ENCODE peak calls at places on chromosomes 4 and X, in seven cellular contexts. J is upper lobe of left lung, L is K562, X is H1, D is GM12878, V is esophagus muscularis mucosa, E is suprapubic skin. Y is an unnamed sample.

GRCh38 chr4:110306363-110306762 is 107.9 kb upstream of the ELOVL6 start:
- DNase-seq in J (no peak), L (no peak), X (no peak), D (no peak), V (peak), E (no peak), Y (no peak)

GRCh38 chr4:156528216-156528615 is 443.4 kb downstream of the PDGFC start:
- DNase-seq in J (no peak), L (no peak), X (no peak), D (no peak), V (no peak), E (no peak), Y (no peak)

GRCh38 chrX:129700536-129700935 is 38.2 kb upstream of the XPNPEP2 start:
- DNase-seq in J (no peak), L (no peak), X (no peak), D (no peak), V (no peak), E (no peak), Y (no peak)

GRCh38 chr4:172809319-172809718 is 359.3 kb upstream of the GALNT7 start:
- DNase-seq in J (no peak), L (no peak), X (peak), D (no peak), V (no peak), E (no peak), Y (no peak)

GRCh38 chr4:187603093-187603395 is 392.5 kb upstream of the ZFP42 start:
- DNase-seq in J (no peak), L (no peak), X (no peak), D (no peak), V (no peak), E (no peak), Y (no peak)

GRCh38 chrX:143472334-143472938 is 44.8 kb downstream of the SPANXN3 start:
- DNase-seq in J (no peak), L (no peak), X (no peak), D (no peak), V (no peak), E (no peak), Y (no peak)

GRCh38 chr4:7595883-7596535 is 161.3 kb upstream of the PSAPL1 start:
- DNase-seq in J (no peak), L (no peak), X (no peak), D (no peak), V (no peak), E (no peak), Y (no peak)

GRCh38 chr4:183142566-183143545 is 43.8 kb downstream of the WWC2 start:
- DNase-seq in J (no peak), L (no peak), X (no peak), D (no peak), V (no peak), E (no peak), Y (peak)

GRCh38 chr4:158211288-158211687 is 1.0 kb downstream of the TMEM144 start:
- DNase-seq in J (no peak), L (peak), X (no peak), D (no peak), V (no peak), E (no peak), Y (no peak)

GRCh38 chr4:119209077-119209476 is 3.4 kb upstream of the USP53 start:
- DNase-seq in J (no peak), L (peak), X (no peak), D (no peak), V (no peak), E (no peak), Y (no peak)

GRCh38 chr4:153582954-153583456 is 101.1 kb upstream of the TLR2 start:
- DNase-seq in J (no peak), L (no peak), X (no peak), D (no peak), V (no peak), E (no peak), Y (no peak)

GRCh38 chrX:139851730-139852129 is 81.1 kb downstream of the ATP11C start:
- DNase-seq in J (no peak), L (no peak), X (no peak), D (no peak), V (no peak), E (no peak), Y (no peak)

GRCh38 chr4:4663028-4663427 is 121.2 kb upstream of the STX18 start:
- DNase-seq in J (no peak), L (no peak), X (no peak), D (no peak), V (no peak), E (no peak), Y (no peak)

GRCh38 chr4:53205970-53206369 is 159.9 kb downstream of the SCFD2 start:
- DNase-seq in J (no peak), L (no peak), X (no peak), D (no peak), V (no peak), E (no peak), Y (no peak)

GRCh38 chr4:8907596-8908205 is 36.1 kb upstream of the HMX1 start:
- DNase-seq in J (peak), L (no peak), X (peak), D (no peak), V (no peak), E (peak), Y (peak)

GRCh38 chr4:25814323-25814722 is 48.5 kb downstream of the SEL1L3 start:
- DNase-seq in J (no peak), L (no peak), X (no peak), D (no peak), V (no peak), E (no peak), Y (no peak)

GRCh38 chr4:13705521-13706035 is 78.1 kb upstream of the BOD1L1 start:
- DNase-seq in J (no peak), L (no peak), X (no peak), D (no peak), V (no peak), E (no peak), Y (no peak)

GRCh38 chr4:8289956-8290700 is 20.6 kb downstream of the HTRA3 start:
- DNase-seq in J (no peak), L (no peak), X (no peak), D (no peak), V (no peak), E (peak), Y (peak)

GRCh38 chr4:168221298-168221697 is 97.3 kb downstream of the DDX60 start:
- DNase-seq in J (no peak), L (no peak), X (no peak), D (no peak), V (no peak), E (no peak), Y (no peak)

GRCh38 chr4:148065069-148065468 is 333.2 kb downstream of the ARHGAP10 start:
- DNase-seq in J (no peak), L (no peak), X (no peak), D (no peak), V (no peak), E (no peak), Y (no peak)

GRCh38 chrX:13483773-13484172 is 85.6 kb upstream of the EGFL6 start:
- DNase-seq in J (no peak), L (no peak), X (no peak), D (no peak), V (no peak), E (no peak), Y (no peak)

GRCh38 chrX:13479452-13479813 is 90.0 kb upstream of the EGFL6 start:
- DNase-seq in J (no peak), L (no peak), X (no peak), D (no peak), V (no peak), E (no peak), Y (no peak)

GRCh38 chrX:13485167-13485566 is 84.2 kb upstream of the EGFL6 start:
- DNase-seq in J (no peak), L (no peak), X (no peak), D (no peak), V (no peak), E (no peak), Y (no peak)

GRCh38 chrX:13478740-13479451 is 90.5 kb upstream of the EGFL6 start:
- DNase-seq in J (no peak), L (no peak), X (no peak), D (no peak), V (no peak), E (no peak), Y (no peak)

DNA sequence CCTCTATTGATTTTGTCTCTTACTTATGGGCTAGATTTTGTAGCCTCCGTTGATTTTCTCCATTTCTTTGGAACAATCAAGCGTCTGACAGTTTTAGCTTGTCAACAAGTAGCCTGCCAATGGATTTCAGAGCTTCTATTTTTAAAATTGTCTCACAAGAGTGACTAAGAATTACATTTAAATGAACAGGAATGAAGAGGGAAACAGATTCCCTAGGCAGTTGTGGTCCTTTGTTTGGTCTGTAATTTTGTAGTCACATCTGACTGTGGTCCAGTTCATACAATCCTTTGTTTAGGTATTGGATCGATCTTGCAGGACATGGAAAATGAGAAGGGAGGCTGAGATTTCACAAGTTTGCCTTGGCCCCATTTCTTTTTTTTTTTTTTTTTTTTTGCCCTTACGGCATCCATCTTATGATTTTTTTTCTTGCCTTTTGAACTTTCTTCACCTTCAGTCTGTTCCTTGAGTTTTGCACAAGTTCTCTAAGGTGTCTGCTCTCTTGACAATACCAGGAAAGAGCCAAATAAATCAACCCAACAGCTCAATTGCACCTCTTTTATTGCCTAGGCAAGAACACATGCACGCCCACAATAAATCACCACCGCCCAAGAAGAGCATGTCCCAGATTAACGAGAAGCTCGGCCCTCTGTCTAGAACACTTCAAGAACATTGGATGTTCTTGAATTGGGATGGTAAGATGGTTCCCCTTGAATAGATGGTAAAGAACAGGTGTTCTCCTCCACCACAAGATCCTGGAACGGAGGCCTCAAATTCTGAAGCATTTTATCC is 86.4 kb upstream of the EGFL6 start:
- DNase-seq in J (no peak), L (no peak), X (no peak), D (no peak), V (no peak), E (no peak), Y (no peak)
- TF ChIP-seq EP300 in J (no peak), L (no peak), X (no peak), D (no peak), V (no peak), E (no peak), Y (no peak)

GRCh38 chr4:81814909-81815539 is 343.3 kb upstream of the RASGEF1B start:
- DNase-seq in J (no peak), L (no peak), X (no peak), D (no peak), V (no peak), E (no peak), Y (no peak)
- TF ChIP-seq POLR2AphosphoS5 in J (no peak), L (no peak), X (no peak), D (no peak), V (no peak), E (no peak), Y (no peak)

DNA sequence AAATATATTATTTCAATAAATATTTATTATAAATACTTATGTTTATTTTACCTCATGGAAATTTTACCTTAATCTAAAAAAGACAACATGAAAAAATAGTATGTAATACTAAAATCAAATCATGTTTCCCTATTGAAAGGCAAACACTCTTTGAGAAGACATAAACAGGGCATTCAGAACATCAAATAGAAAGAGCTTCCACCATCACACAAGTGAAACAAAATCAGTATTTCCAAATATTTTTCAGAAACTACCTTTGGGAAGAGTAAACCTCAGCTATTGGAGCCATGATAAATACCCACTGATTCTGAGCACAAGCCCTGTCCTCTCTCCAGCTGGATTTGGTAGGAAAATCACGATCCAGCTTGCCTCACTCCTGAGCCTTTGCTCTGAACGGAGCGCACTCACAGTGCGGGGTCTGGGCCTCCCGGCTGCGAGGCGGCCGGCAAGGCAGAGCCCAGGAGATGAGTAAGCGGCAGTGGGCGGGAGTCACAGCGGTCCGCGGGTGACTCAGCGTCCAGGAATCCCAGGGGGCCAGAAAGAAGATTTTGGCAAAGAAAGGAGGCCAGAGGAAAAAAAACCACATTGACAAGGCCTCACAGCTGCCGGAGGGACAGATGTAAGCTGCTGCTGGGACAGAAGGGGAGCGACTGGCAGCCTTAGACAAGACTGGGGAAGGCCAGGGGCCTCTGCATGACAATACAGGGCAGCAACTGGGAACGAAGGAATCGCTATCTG is 14.7 kb upstream of the ANXA5 start:
- DNase-seq in J (peak), L (peak), X (peak), D (no peak), V (peak), E (peak), Y (peak)
- TF ChIP-seq EP300 in J (no peak), L (peak), X (peak), D (no peak), V (no peak), E (no peak), Y (no peak)

GRCh38 chr4:2254665-2255500 is 7.0 kb downstream of the MXD4 start:
- DNase-seq in J (no peak), L (no peak), X (no peak), D (no peak), V (peak), E (peak), Y (peak)
- TF ChIP-seq POLR2AphosphoS5 in J (peak), L (no peak), X (no peak), D (no peak), V (no peak), E (no peak), Y (no peak)

GRCh38 chr4:41535911-41536361 is 2.0 kb upstream of the LIMCH1 start:
- DNase-seq in J (no peak), L (no peak), X (no peak), D (no peak), V (no peak), E (no peak), Y (no peak)
- TF ChIP-seq EP300 in J (no peak), L (no peak), X (no peak), D (no peak), V (no peak), E (no peak), Y (no peak)

GRCh38 chr4:24794916-24795665 is at the start of gene SOD3:
- DNase-seq in J (peak), L (peak), X (peak), D (no peak), V (peak), E (peak), Y (peak)

GRCh38 chr4:24795666-24796381 is 451 bp downstream of the SOD3 start:
- DNase-seq in J (no peak), L (peak), X (no peak), D (no peak), V (peak), E (peak), Y (no peak)

GRCh38 chr4:24793219-24794005 is 2.0 kb upstream of the SOD3 start:
- DNase-seq in J (no peak), L (peak), X (peak), D (no peak), V (no peak), E (peak), Y (no peak)

GRCh38 chr4:24792552-24792951 is 2.8 kb upstream of the SOD3 start:
- DNase-seq in J (no peak), L (no peak), X (peak), D (no peak), V (no peak), E (no peak), Y (no peak)

GRCh38 chr4:24794111-24794860 is 1.1 kb upstream of the SOD3 start:
- DNase-seq in J (no peak), L (no peak), X (no peak), D (no peak), V (no peak), E (peak), Y (peak)
- TF ChIP-seq POLR2AphosphoS5 in J (peak), L (no peak), X (no peak), D (no peak), V (peak), E (no peak), Y (peak)

DNA sequence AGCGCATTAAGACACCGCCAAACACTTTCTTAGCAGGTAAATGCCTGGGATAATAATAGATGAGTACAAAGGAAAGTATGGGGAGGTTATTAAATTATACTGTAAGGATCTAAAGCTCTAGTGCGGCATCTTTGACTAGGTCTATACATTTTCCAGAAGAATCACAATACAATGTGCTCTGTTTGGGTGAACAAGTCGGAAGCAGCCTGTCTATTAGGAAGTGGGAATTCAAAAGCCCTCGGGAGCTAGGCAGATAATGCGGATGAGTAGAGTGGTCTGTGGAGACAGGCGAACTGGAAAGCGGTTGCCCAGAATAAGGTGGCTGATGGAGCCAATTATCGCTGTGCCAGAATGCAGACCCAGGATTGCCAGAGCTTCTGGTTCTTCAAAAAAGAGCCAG is 443.5 kb upstream of the TENM3 start:
- DNase-seq in J (no peak), L (no peak), X (no peak), D (no peak), V (no peak), E (no peak), Y (no peak)
- TF ChIP-seq EP300 in J (no peak), L (no peak), X (no peak), D (no peak), V (no peak), E (no peak), Y (no peak)

GRCh38 chr4:55354648-55355047 is 8.6 kb downstream of the SRD5A3 start:
- DNase-seq in J (peak), L (no peak), X (peak), D (no peak), V (no peak), E (no peak), Y (no peak)
- TF ChIP-seq POLR2AphosphoS5 in J (no peak), L (no peak), X (no peak), D (no peak), V (no peak), E (no peak), Y (no peak)

Y was measured in sigmoid colon.